ENCODE peak calls at places on chromosomes 4 and X, in seven cellular contexts. F is heart right ventricle, B is SK-N-SH, N is upper lobe of left lung, K is neural progenitor cell, O is endothelial cell of umbilical vein, Q is aorta. I is an unnamed sample.
A peak's percentile ranks its signal among the peaks of the same experiment; 100 is the strongest.

GRCh38 chr4:70927502-70928139 is 25.5 kb downstream of the MOB1B start:
- DNase-seq in N (no peak), K (no peak), O (no peak), Q (no peak), F (no peak), B (no peak), I (peak; percentile 29)

GRCh38 chrX:9611436-9612145 is 146.7 kb downstream of the TBL1X start:
- DNase-seq in K (peak; percentile 56), O (peak; percentile 41), N (no peak), Q (no peak), F (no peak), B (peak; percentile 30), I (no peak)

GRCh38 chr4:161702287-161702686 is 461.5 kb downstream of the FSTL5 start:
- DNase-seq in O (no peak), B (no peak), N (no peak), F (no peak), K (no peak), Q (no peak), I (no peak)

GRCh38 chr4:124632439-124632838 is 80.1 kb downstream of the ANKRD50 start:
- DNase-seq in O (no peak), N (no peak), B (no peak), F (no peak), Q (no peak), K (no peak), I (no peak)

GRCh38 chrX:69082055-69082752 is 83.0 kb downstream of the PJA1 start:
- DNase-seq in F (no peak), Q (peak; percentile 17), B (no peak), O (no peak), N (no peak), K (no peak), I (no peak)

GRCh38 chr4:16591867-16592266 is 306.6 kb downstream of the LDB2 start:
- DNase-seq in F (peak; percentile 63), N (no peak), O (no peak), Q (no peak), B (peak; percentile 16), K (peak; percentile 85), I (no peak)

GRCh38 chr4:133618963-133619362 is 469.9 kb downstream of the PCDH10 start:
- DNase-seq in K (no peak), Q (no peak), F (no peak), O (no peak), B (no peak), N (no peak), I (no peak)

GRCh38 chr4:12124138-12124537 is 695.4 kb upstream of the HS3ST1 start:
- DNase-seq in O (no peak), B (no peak), N (no peak), K (no peak), F (no peak), Q (no peak), I (no peak)

GRCh38 chr4:104967034-104967401 is 179.7 kb upstream of the TET2 start:
- DNase-seq in N (peak; percentile 76), K (no peak), O (no peak), B (no peak), F (no peak), Q (no peak), I (no peak)

GRCh38 chr4:69984030-69984443 is 11.7 kb upstream of the STATH start:
- DNase-seq in O (peak; percentile 29), N (peak; percentile 26), F (no peak), B (no peak), Q (peak; percentile 39), K (peak; percentile 20), I (no peak)

GRCh38 chr4:154643493-154643892 is 31.0 kb upstream of the FGG start:
- DNase-seq in B (no peak), O (no peak), K (no peak), F (no peak), Q (no peak), N (no peak), I (no peak)

GRCh38 chrX:39212456-39212855 is 411.2 kb downstream of the MID1IP1 start:
- DNase-seq in F (no peak), K (no peak), O (no peak), N (no peak), Q (no peak), B (no peak), I (no peak)

GRCh38 chr4:24067367-24067766 is 177.5 kb upstream of the PPARGC1A start:
- DNase-seq in F (no peak), B (no peak), O (no peak), K (no peak), Q (no peak), N (no peak), I (no peak)

DNA sequence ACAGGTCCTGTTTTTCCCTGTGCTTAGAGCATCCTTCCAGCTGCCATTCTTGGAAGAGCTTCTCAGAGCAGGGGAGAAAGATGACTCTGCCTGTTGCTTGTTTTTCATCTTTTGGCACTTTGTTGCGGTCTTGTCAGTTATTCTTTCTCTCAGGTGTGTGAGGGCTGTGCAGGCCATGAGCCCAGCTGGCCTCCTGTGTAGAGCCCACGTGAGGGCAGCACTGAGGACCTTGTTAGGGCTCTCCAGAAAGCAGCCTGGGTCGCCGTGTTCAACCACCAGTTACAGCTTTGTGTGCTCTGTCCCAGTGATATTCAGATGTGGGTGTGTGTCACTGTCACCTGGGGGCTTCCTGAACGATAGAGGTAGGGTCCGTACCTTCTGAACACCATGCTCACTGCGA is 52.8 kb downstream of the NOP14 start:
- DNase-seq in K (peak; percentile 26), O (no peak), Q (no peak), B (no peak), N (no peak), F (no peak), I (no peak)
- H3K36me3 ChIP-seq in K (no peaks in the 10 kb centered on the region), O (peaks cover 63% of the 10 kb centered on the region), Q (peaks cover 16% of the 10 kb centered on the region), B (peaks cover 68% of the 10 kb centered on the region), N (peaks cover 79% of the 10 kb centered on the region), F (peaks cover 100% of the 10 kb centered on the region), I (peaks cover 68% of the 10 kb centered on the region)

DNA sequence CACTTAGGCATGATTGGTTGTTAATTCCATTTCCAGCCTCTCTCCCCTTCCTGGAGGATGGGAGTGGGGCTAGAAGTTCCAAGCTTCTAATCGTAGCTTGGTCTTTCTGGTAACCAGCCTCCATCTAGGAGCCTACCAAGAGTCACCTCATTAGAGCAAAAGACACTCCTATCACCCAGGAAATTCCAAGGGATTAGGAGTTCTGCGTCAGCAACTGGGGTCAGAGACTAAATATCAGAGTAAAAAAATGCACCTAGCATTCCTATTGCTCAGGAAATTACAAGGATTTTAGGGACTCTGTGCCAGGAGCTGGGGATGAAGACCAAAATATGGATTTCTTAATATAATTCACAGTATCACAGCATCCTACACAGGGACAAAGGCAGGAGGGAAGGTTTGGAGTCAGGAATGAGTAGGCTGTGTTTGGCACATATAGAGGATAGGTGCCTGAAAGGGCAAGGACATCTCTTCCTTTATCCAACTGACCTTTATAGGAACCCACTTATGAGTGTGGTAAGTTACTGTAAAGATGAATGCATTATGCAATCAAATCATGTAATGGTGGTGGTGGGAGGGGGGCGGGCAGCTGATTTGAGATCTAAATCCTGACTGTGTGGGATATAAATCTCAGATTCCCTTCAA is 30.5 kb upstream of the LIMCH1 start:
- DNase-seq in K (no peak), F (no peak), O (no peak), Q (no peak), N (no peak), B (no peak), I (no peak)
- H3K4me1 ChIP-seq in K (peaks cover 6% of the 10 kb centered on the region), F (peaks cover 23% of the 10 kb centered on the region), O (no peaks in the 10 kb centered on the region), Q (peaks cover 5% of the 10 kb centered on the region), N (peaks cover 11% of the 10 kb centered on the region), B (peaks cover 11% of the 10 kb centered on the region), I (no peaks in the 10 kb centered on the region)

DNA sequence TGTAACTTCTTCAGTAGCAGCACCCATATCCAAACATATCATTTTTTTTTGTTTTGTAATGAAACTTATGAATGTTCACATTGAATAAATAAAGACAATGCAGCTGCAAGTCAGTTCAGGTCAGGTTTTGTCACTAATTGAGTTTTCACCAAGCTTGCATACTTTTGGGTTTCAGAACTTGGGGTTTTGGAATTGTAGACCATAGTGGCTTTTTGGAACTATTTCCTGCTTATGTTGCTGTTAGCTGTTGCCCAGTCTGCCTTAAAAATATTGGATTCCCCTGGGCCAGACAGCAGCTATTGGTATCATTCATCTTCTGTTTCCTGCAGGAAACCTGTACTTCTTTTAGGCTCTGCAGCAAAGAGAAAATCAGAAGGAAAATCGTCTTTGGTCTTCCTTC is 113.4 kb upstream of the LIMCH1 start:
- DNase-seq in Q (no peak), O (peak; percentile 62), F (no peak), B (no peak), K (no peak), N (no peak), I (no peak)
- H3K27ac ChIP-seq in Q (peak overlapping the region; percentile 51), O (no peak overlapping the region), F (no peak overlapping the region), B (no peak overlapping the region), K (no peak overlapping the region), N (no peak overlapping the region), I (no peak overlapping the region)

DNA sequence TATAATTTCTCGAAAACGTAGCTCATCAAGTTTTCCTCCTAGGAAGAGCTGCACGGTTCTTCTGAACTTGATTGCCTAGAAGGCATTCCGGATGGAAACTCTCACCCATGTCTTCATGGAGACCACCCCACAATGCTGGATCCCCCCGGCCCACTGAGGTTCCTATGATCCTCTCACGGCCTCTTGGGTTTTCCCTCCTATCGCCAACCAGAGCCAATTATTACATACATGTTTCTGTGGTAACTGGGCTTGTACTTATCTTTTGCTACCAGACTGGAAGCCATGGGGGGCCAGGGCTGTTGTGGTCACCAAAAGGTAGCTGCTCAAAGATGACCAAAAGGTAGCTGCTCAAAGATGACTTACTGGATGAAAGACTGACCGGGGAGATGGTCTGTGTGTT is 131.5 kb downstream of the AFAP1 start:
- DNase-seq in O (no peak), Q (no peak), B (no peak), F (no peak), K (no peak), N (no peak), I (no peak)
- H3K36me3 ChIP-seq in O (peaks cover 23% of the 10 kb centered on the region), Q (no peaks in the 10 kb centered on the region), B (peaks cover 66% of the 10 kb centered on the region), F (no peaks in the 10 kb centered on the region), K (no peaks in the 10 kb centered on the region), N (no peaks in the 10 kb centered on the region), I (peaks cover 20% of the 10 kb centered on the region)

GRCh38 chr4:78689224-78689623 is 86.9 kb upstream of the BMP2K start:
- DNase-seq in N (no peak), O (no peak), Q (no peak), B (no peak), K (no peak), F (no peak), I (no peak)

GRCh38 chr4:78687818-78688217 is 88.3 kb upstream of the BMP2K start:
- DNase-seq in F (no peak), B (no peak), N (no peak), O (no peak), Q (no peak), K (no peak), I (no peak)

GRCh38 chr4:78691333-78691732 is 84.8 kb upstream of the BMP2K start:
- DNase-seq in K (no peak), F (no peak), N (no peak), Q (no peak), O (no peak), B (no peak), I (no peak)

GRCh38 chr4:78688385-78688784 is 87.8 kb upstream of the BMP2K start:
- DNase-seq in N (no peak), Q (no peak), K (no peak), O (no peak), F (no peak), B (no peak), I (no peak)

GRCh38 chr4:78689700-78690318 is 86.3 kb upstream of the BMP2K start:
- DNase-seq in B (no peak), N (no peak), K (no peak), O (no peak), F (no peak), Q (no peak), I (no peak)
- H3K4me1 ChIP-seq in B (peaks cover 15% of the 10 kb centered on the region), N (no peaks in the 10 kb centered on the region), K (no peaks in the 10 kb centered on the region), O (no peaks in the 10 kb centered on the region), F (peaks cover 16% of the 10 kb centered on the region), Q (no peaks in the 10 kb centered on the region), I (no peaks in the 10 kb centered on the region)

GRCh38 chr4:183139972-183140570 is 41.0 kb downstream of the WWC2 start:
- DNase-seq in K (no peak), N (no peak), Q (no peak), O (no peak), F (no peak), B (no peak), I (no peak)
- H3K27ac ChIP-seq in K (no peak overlapping the region), N (no peak overlapping the region), Q (no peak overlapping the region), O (no peak overlapping the region), F (no peak overlapping the region), B (no peak overlapping the region), I (no peak overlapping the region)